ENCODE peak calls at places on chromosome 14, in six cellular contexts. D, Q, J, R, X and A are unnamed samples.

GRCh38 chr14:73712540-73713141 is 1.5 kb downstream of the PNMA1 start:
- DNase-seq in D (no peak), Q (peak), J (no peak), R (peak), X (no peak), A (no peak)

GRCh38 chr14:33564774-33565630 is 385.9 kb downstream of the EGLN3 start:
- DNase-seq in D (no peak), Q (no peak), J (peak), R (no peak), X (no peak), A (peak)

GRCh38 chr14:30058401-30058800 is 130.8 kb upstream of the PRKD1 start:
- DNase-seq in D (no peak), Q (no peak), J (peak), R (no peak), X (no peak), A (peak)

GRCh38 chr14:70257526-70257925 is 68.8 kb upstream of the SLC8A3 start:
- DNase-seq in D (no peak), Q (no peak), J (peak), R (peak), X (no peak), A (no peak)

GRCh38 chr14:54350196-54350595 is 46.6 kb upstream of the CDKN3 start:
- DNase-seq in D (no peak), Q (no peak), J (peak), R (no peak), X (no peak), A (no peak)

GRCh38 chr14:99069946-99070345 is 202.1 kb downstream of the BCL11B start:
- DNase-seq in D (no peak), Q (no peak), J (no peak), R (no peak), X (no peak), A (no peak)

GRCh38 chr14:68395585-68395984 is 397.3 kb downstream of the ZFP36L1 start:
- DNase-seq in D (no peak), Q (no peak), J (peak), R (no peak), X (peak), A (peak)

GRCh38 chr14:89240414-89240813 is 176.6 kb downstream of the FOXN3 start:
- DNase-seq in D (no peak), Q (no peak), J (peak), R (peak), X (no peak), A (peak)

GRCh38 chr14:75339059-75339458 is 60.4 kb downstream of the FOS start:
- DNase-seq in D (no peak), Q (no peak), J (peak), R (peak), X (no peak), A (peak)

GRCh38 chr14:59281613-59282012 is 93.1 kb downstream of the DAAM1 start:
- DNase-seq in D (no peak), Q (no peak), J (peak), R (no peak), X (no peak), A (peak)